ENCODE peak calls at places on chromosomes 2 and 18, in four cellular contexts. O is GM12878, V is K562, F is SK-N-SH. H is an unnamed sample.

GRCh38 chr18:78994531-78994930 is 14.9 kb downstream of the SALL3 start:
- DNase-seq in O (no peak), V (no peak), F (no peak), H (no peak)

GRCh38 chr2:237256845-237257244 is 157.1 kb downstream of the COL6A3 start:
- DNase-seq in O (no peak), V (no peak), F (no peak), H (peak)

GRCh38 chr18:32714571-32715148 is 58.2 kb downstream of the KLHL14 start:
- DNase-seq in O (peak), F (peak), V (peak), H (peak)

GRCh38 chr2:234823877-234824376 is 127.9 kb upstream of the SH3BP4 start:
- DNase-seq in F (no peak), V (no peak), O (no peak), H (peak)

GRCh38 chr18:62919109-62919838 is 203.9 kb downstream of the PHLPP1 start:
- DNase-seq in F (no peak), V (no peak), O (no peak), H (peak)

GRCh38 chr2:118577202-118577601 is 270.2 kb downstream of the EN1 start:
- DNase-seq in V (no peak), O (no peak), F (no peak), H (no peak)

GRCh38 chr2:67733517-67733916 is 329.3 kb downstream of the C1D start:
- DNase-seq in O (no peak), V (peak), F (peak), H (no peak)

GRCh38 chr2:190256087-190256486 is 63.5 kb downstream of the HIBCH start:
- DNase-seq in F (no peak), O (no peak), V (no peak), H (no peak)

GRCh38 chr18:8424481-8424880 is 184.8 kb upstream of the RAB12 start:
- DNase-seq in O (no peak), F (peak), V (no peak), H (no peak)

GRCh38 chr2:96505231-96505889 is at the start of gene NEURL3:
- DNase-seq in O (no peak), F (peak), V (no peak), H (peak)

GRCh38 chr2:9313443-9313842 is 106.8 kb downstream of the ASAP2 start:
- DNase-seq in O (no peak), V (peak), F (no peak), H (peak)

GRCh38 chr18:58044370-58045264 is 591 bp downstream of the NEDD4L start:
- DNase-seq in O (no peak), V (peak), F (peak), H (peak)

GRCh38 chr2:210440206-210440605 is 36.4 kb downstream of the LANCL1 start:
- DNase-seq in O (no peak), V (no peak), F (no peak), H (no peak)

GRCh38 chr2:138432971-138433370 is 68.6 kb upstream of the SPOPL start:
- DNase-seq in O (no peak), V (peak), F (no peak), H (peak)

GRCh38 chr18:51164327-51165290 is 32.9 kb downstream of the MEX3C start:
- DNase-seq in V (no peak), F (no peak), O (no peak), H (no peak)

GRCh38 chr18:54607213-54607934 is 16.3 kb downstream of the DYNAP start:
- DNase-seq in V (peak), F (no peak), O (no peak), H (peak)
- TF ChIP-seq SMC3 in V (no peak), F (no peak), O (no peak), H (no peak)

GRCh38 chr2:192243488-192243887 is 48.8 kb upstream of the TMEFF2 start:
- DNase-seq in O (no peak), F (no peak), V (no peak), H (peak)
- TF ChIP-seq MXI1 in O (no peak), F (no peak), V (no peak), H (no peak)

GRCh38 chr2:926259-926780 is 24.3 kb upstream of the SNTG2 start:
- DNase-seq in O (no peak), F (no peak), V (no peak), H (no peak)
- TF ChIP-seq SMC3 in O (no peak), F (no peak), V (no peak), H (no peak)

GRCh38 chr2:145091967-145092366 is 572.0 kb upstream of the ZEB2 start:
- DNase-seq in V (no peak), F (no peak), O (no peak), H (peak)

GRCh38 chr2:145094353-145094752 is 574.4 kb upstream of the ZEB2 start:
- DNase-seq in F (no peak), V (no peak), O (no peak), H (peak)

GRCh38 chr2:145100301-145100700 is 580.4 kb upstream of the ZEB2 start:
- DNase-seq in O (no peak), V (no peak), F (no peak), H (no peak)

GRCh38 chr2:145096582-145096981 is 576.7 kb upstream of the ZEB2 start:
- DNase-seq in V (peak), F (no peak), O (no peak), H (peak)

DNA sequence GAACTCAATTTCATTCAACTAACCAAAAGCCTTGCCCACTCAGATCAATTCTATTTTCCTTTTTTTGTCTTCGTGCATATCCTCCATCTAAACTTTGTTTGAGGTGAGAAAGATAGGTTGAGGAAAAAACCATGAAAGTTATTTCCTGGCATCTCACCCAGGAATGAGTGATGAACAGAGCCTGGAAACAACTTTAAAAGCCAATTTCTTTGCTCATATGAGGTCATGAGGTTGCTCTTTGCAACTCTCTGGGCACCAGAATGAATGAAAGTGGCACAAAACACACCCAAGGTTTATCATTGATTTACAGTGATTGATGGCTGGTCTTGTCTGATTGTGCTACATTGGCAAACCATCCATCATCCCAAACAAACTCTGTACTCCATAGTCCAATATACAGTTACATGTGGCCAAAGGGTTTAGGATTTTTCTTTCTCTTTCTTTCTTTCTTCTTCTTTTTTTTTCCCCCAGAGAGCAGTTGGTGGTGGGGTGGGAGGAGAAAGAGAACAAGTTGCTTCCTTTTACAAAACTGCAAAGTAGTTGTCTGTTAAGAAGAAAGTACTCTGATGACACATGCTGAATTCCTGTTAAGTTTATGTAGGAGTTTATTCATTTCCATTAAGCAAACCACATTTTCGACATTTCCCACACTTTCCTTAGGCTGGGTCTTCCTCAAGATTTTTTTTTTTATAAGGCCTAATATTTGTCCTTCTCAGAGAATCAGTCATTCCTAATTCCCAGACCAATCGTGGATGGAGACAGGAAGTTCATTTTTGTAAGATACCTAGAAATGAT is 575.9 kb upstream of the ZEB2 start:
- DNase-seq in V (no peak), F (no peak), O (no peak), H (peak)
- TF ChIP-seq MXI1 in V (no peak), F (no peak), O (no peak), H (no peak)